ENCODE peak calls at places on chromosomes 1 and 21, in seven cellular contexts. K, Z, B, G, W, S and Y are unnamed samples.

GRCh38 chr1:230851291-230851691 is 17.0 kb downstream of the C1orf198 start:
- DNase-seq in S (no peak), G (no peak), K (no peak), Z (no peak), B (no peak), W (no peak), Y (peak; percentile 67)

GRCh38 chr1:8396912-8397406 is 79.0 kb downstream of the SLC45A1 start:
- DNase-seq in S (no peak), K (peak; percentile 83), W (no peak), G (peak; percentile 92), Z (no peak), B (no peak), Y (no peak)

GRCh38 chr21:35578831-35579470 is 481.4 kb downstream of the SETD4 start:
- DNase-seq in S (no peak), K (no peak), Z (no peak), B (no peak), W (no peak), G (no peak), Y (no peak)

GRCh38 chr1:183411091-183411490 is 7.1 kb downstream of the NMNAT2 start:
- DNase-seq in W (no peak), Z (no peak), G (no peak), B (peak; percentile 43), K (no peak), S (no peak), Y (no peak)

GRCh38 chr1:78227705-78228260 is 182.0 kb downstream of the GIPC2 start:
- DNase-seq in B (no peak), Z (no peak), W (no peak), S (no peak), K (no peak), G (no peak), Y (no peak)

GRCh38 chr1:148362141-148362929 is 120.8 kb downstream of the PPIAL4G start:
- DNase-seq in S (peak; percentile 77), W (no peak), K (no peak), G (no peak), Z (no peak), B (no peak), Y (peak; percentile 77)

GRCh38 chr1:89822999-89823628 is 2.3 kb downstream of the LRRC8D start:
- DNase-seq in W (no peak), B (no peak), Z (no peak), S (no peak), G (no peak), K (no peak), Y (no peak)

GRCh38 chr1:41359211-41360073 is 1.8 kb upstream of the FOXO6 start:
- DNase-seq in B (no peak), K (no peak), W (no peak), S (peak; percentile 45), Z (no peak), G (no peak), Y (peak; percentile 32)

GRCh38 chr1:212234431-212235298 is 50.5 kb upstream of the PPP2R5A start:
- DNase-seq in G (peak; percentile 93), K (peak; percentile 78), Z (peak; percentile 42), S (no peak), W (no peak), B (peak; percentile 53), Y (no peak)

GRCh38 chr1:20008391-20008841 is 29.0 kb upstream of the PLA2G2A start:
- DNase-seq in W (no peak), Z (peak; percentile 67), K (peak; percentile 95), S (no peak), B (no peak), G (no peak), Y (no peak)

GRCh38 chr1:158101944-158102343 is 78.8 kb upstream of the CD1D start:
- DNase-seq in W (no peak), K (no peak), Z (no peak), B (no peak), G (peak; percentile 77), S (peak; percentile 58), Y (no peak)

GRCh38 chr1:14441302-14441741 is 157.2 kb upstream of the KAZN start:
- DNase-seq in S (no peak), K (no peak), Z (no peak), W (no peak), G (no peak), B (no peak), Y (no peak)

GRCh38 chr1:165288301-165289120 is 68.0 kb downstream of the LMX1A start:
- DNase-seq in Z (no peak), B (no peak), W (no peak), S (no peak), G (no peak), K (no peak), Y (no peak)

GRCh38 chr1:91796390-91796654 is 89.6 kb downstream of the TGFBR3 start:
- DNase-seq in Z (no peak), B (no peak), S (no peak), G (no peak), W (no peak), K (no peak), Y (no peak)

GRCh38 chr1:26582836-26583460 is 53.4 kb downstream of the RPS6KA1 start:
- DNase-seq in Z (no peak), G (peak; percentile 67), W (no peak), S (no peak), B (no peak), K (peak; percentile 61), Y (no peak)

GRCh38 chr21:45413922-45414321 is 9.0 kb downstream of the COL18A1 start:
- DNase-seq in B (no peak), Z (no peak), G (no peak), S (no peak), K (no peak), W (no peak), Y (no peak)

GRCh38 chr1:206696812-206697585 is 12.3 kb downstream of the MAPKAPK2 start:
- DNase-seq in B (no peak), W (no peak), Z (no peak), G (no peak), K (no peak), S (no peak), Y (no peak)

GRCh38 chr21:45075606-45076244 is 1.3 kb downstream of the ADARB1 start:
- DNase-seq in Z (no peak), K (no peak), B (no peak), S (no peak), W (no peak), G (no peak), Y (no peak)

GRCh38 chr1:29969576-29969975 is 733.3 kb downstream of the PTPRU start:
- DNase-seq in Z (no peak), B (no peak), G (no peak), S (no peak), K (no peak), W (no peak), Y (no peak)

GRCh38 chr1:158290571-158290935 is 830 bp downstream of the CD1C start:
- DNase-seq in G (no peak), K (no peak), Z (no peak), W (no peak), B (no peak), S (no peak), Y (no peak)

GRCh38 chr1:89754518-89754917 is 66.3 kb upstream of the LRRC8D start:
- DNase-seq in W (no peak), S (peak; percentile 27), B (no peak), K (no peak), Z (no peak), G (no peak), Y (no peak)

DNA sequence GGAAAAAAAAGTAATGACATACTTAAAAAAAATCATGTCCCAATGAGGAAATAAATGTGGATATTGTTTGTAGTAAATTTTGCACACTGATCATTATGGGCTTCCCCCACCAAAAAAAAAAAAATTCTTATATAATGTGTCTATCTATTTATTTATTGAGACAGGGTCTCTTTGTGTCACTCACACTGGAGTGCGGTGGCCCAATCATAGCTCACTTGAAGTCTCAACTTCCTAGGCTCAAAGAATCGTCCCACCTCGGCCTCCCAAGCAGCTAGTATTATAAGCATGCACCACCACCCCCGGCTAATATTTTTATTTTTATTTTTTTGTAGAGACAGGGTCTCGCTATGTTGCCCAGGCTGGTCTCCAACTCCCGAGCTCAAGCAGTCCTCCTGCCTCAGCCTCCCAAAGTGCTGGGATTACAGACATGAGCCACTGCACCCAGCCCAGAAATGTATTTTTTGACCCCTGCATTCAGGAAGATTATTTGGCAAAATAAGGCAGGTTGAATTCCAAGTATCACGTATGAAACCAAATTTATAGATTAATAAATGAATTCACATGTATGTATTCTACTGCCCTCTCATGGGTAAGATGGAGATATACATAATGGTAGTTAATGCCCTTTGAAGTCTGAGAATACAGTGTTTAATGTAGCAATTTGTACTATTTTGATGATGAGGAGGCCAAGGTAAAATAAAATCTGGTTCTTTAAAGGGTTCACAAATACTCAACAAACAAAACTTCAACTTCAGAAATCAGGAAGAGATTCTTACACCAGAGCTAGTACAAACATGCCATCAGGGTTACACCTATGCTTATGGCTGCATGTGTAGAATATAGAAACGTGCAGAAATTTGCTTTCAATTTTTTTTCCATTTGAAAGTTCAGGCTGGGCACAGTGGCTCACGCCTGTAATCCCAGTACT is 1.4 kb upstream of the DENND2C start:
- DNase-seq in G (no peak), B (no peak), Z (no peak), W (no peak), S (no peak), K (no peak), Y (no peak)
- H3K27me3 ChIP-seq in G (peaks cover 2% of the 10 kb centered on the region), B (peaks cover 3% of the 10 kb centered on the region), Z (no peaks in the 10 kb centered on the region), W (no peaks in the 10 kb centered on the region), S (no peaks in the 10 kb centered on the region), K (no peaks in the 10 kb centered on the region), Y (peaks cover 18% of the 10 kb centered on the region)

GRCh38 chr1:53735261-53735660 is 3.7 kb downstream of the GLIS1 start:
- DNase-seq in K (no peak), G (no peak), W (no peak), B (no peak), Z (no peak), S (no peak), Y (no peak)
- H3K27me3 ChIP-seq in K (peaks cover 6% of the 10 kb centered on the region), G (peaks cover 21% of the 10 kb centered on the region), W (peaks cover 20% of the 10 kb centered on the region), B (peaks cover 65% of the 10 kb centered on the region), Z (peaks cover 3% of the 10 kb centered on the region), S (no peaks in the 10 kb centered on the region), Y (peaks cover 63% of the 10 kb centered on the region)

DNA sequence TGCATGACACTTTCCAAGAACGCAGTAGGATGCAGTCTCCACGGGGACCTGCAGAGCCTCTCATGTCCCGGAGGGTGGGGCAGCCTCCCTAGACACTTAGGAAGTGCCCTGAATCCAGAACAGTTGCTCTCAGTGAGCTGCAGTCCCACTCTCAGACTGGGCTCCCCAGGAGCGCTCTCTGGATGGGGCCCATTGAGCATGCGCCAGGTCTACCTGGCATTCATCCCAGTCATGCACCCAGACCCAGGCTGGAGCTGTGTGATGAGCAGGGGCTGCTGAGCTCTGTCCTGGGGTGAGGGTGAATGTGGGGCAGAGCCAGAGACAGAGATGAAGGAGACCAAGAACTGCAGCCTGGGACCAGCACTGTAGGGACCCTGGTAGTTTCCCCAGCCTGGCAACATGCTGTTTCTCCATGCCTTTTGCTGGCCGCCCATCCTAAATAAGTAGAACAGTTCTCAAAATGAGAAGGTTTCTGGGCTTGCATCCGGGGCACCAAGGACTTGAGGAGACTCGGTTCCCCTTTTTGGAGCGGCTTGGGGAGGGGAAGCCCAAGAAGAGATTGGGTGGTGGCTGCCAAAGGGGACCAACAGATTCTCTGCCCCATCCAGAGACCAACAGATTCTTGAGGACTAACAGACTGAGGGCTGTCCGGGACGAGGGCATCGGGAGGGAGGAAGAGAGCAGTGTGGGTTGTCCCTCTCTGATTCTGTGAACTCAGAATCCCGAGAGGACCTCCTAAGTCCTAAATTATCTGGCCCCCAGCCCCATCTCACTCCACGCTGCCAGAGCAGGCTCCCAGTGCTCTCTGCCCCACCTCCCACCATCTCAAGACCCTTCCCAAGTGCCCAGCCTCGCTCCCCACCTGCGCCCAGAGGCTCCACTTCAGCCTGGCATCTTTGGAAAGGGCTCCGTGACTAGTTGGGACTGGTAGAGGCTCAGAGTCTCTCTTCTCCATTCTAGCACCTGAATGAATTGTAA is 1.0 kb upstream of the PGLYRP4 start:
- DNase-seq in W (peak; percentile 87), S (no peak), Z (no peak), G (no peak), B (no peak), K (peak; percentile 32), Y (peak; percentile 9)
- H3K27me3 ChIP-seq in W (peaks cover 4% of the 10 kb centered on the region), S (no peaks in the 10 kb centered on the region), Z (no peaks in the 10 kb centered on the region), G (peaks cover 11% of the 10 kb centered on the region), B (peaks cover 11% of the 10 kb centered on the region), K (no peaks in the 10 kb centered on the region), Y (no peaks in the 10 kb centered on the region)

GRCh38 chr1:22295856-22296255 is 153.0 kb upstream of the WNT4 start:
- DNase-seq in S (no peak), K (no peak), B (no peak), Z (no peak), G (no peak), W (no peak), Y (peak; percentile 8)
- H3K27me3 ChIP-seq in S (no peaks in the 10 kb centered on the region), K (no peaks in the 10 kb centered on the region), B (no peaks in the 10 kb centered on the region), Z (no peaks in the 10 kb centered on the region), G (no peaks in the 10 kb centered on the region), W (no peaks in the 10 kb centered on the region), Y (no peaks in the 10 kb centered on the region)